ENCODE peak calls at places on chromosomes 4 and X, in five cellular contexts. P is stimulated activated CD8-positive, alpha-beta memory T cell treated with anti-CD3 and anti-CD28 coated beads, Interleukin-15, amount 100 ng/mL, for 1 hour; Q is stimulated activated naive CD4-positive, alpha-beta T cell; H is right atrium auricular region; O is GM23248. C is an unnamed sample.

GRCh38 chr4:166662266-166662843 is 571.9 kb downstream of the SPOCK3 start:
- DNase-seq in Q (no peak), O (no peak), P (no peak), H (no peak), C (no peak)

GRCh38 chr4:53929311-53929710 is 135.1 kb downstream of the CHIC2 start:
- DNase-seq in H (no peak), P (no peak), O (no peak), Q (no peak), C (no peak)

GRCh38 chr4:88018471-88018870 is 11.0 kb downstream of the PKD2 start:
- DNase-seq in H (peak), Q (no peak), P (no peak), O (peak), C (no peak)

GRCh38 chr4:77581724-77582123 is 23.9 kb upstream of the CXCL13 start:
- DNase-seq in Q (no peak), P (no peak), O (peak), H (no peak), C (no peak)

GRCh38 chr4:3338321-3338838 is 45.6 kb downstream of the RGS12 start:
- DNase-seq in O (no peak), H (peak), Q (no peak), P (no peak), C (no peak)

GRCh38 chrX:54043084-54043483 is 1.2 kb downstream of the PHF8 start:
- DNase-seq in H (no peak), O (peak), Q (no peak), P (no peak), C (no peak)

GRCh38 chr4:98615991-98616390 is 42.4 kb downstream of the TSPAN5 start:
- DNase-seq in O (no peak), P (no peak), H (no peak), Q (no peak), C (no peak)

GRCh38 chrX:150506486-150506885 is 61.9 kb upstream of the MTM1 start:
- DNase-seq in P (no peak), H (no peak), Q (no peak), O (peak), C (no peak)

GRCh38 chrX:23332101-23332887 is 2.4 kb upstream of the PTCHD1 start:
- DNase-seq in P (no peak), Q (no peak), H (no peak), O (no peak), C (no peak)

GRCh38 chrX:65902011-65902410 is 137.9 kb downstream of the VSIG4 start:
- DNase-seq in P (no peak), O (no peak), H (no peak), Q (no peak), C (no peak)

GRCh38 chr4:41661447-41662076 is 87.0 kb downstream of the PHOX2B start:
- DNase-seq in O (peak), H (peak), Q (no peak), P (no peak), C (peak)

GRCh38 chrX:153516055-153516454 is 1.4 kb upstream of the ATP2B3 start:
- DNase-seq in O (no peak), P (no peak), Q (no peak), H (no peak), C (no peak)

GRCh38 chr4:8558080-8558960 is 21.9 kb upstream of the GPR78 start:
- DNase-seq in O (peak), P (no peak), H (no peak), Q (no peak), C (no peak)

GRCh38 chrX:91108761-91109160 is 325.9 kb upstream of the PABPC5 start:
- DNase-seq in H (no peak), O (no peak), P (no peak), Q (no peak), C (no peak)

GRCh38 chrX:134990475-134991473 is at the start of gene SMIM10:
- DNase-seq in Q (no peak), O (peak), H (peak), P (no peak), C (no peak)